ENCODE peak calls at places on chromosomes 12 and 14, in four cellular contexts. M is psoas muscle, Q is left lung, I is prostate gland. G is an unnamed sample.

GRCh38 chr12:49369723-49370145 is 2.5 kb downstream of the SPATS2 start:
- DNase-seq in I (no peak), Q (no peak), M (peak; percentile 34), G (no peak)

GRCh38 chr14:101554991-101555668 is 6.2 kb upstream of the DIO3 start:
- DNase-seq in Q (peak; percentile 61), I (no peak), M (no peak), G (no peak)

GRCh38 chr12:49792976-49793580 is 35.1 kb downstream of the NCKAP5L start:
- DNase-seq in Q (no peak), I (no peak), M (no peak), G (no peak)

GRCh38 chr14:96710060-96710636 is 87.0 kb upstream of the VRK1 start:
- DNase-seq in Q (no peak), M (no peak), I (no peak), G (no peak)

GRCh38 chr12:99436584-99436983 is 211.0 kb upstream of the GARIN6 start:
- DNase-seq in Q (no peak), M (no peak), I (no peak), G (no peak)

GRCh38 chr14:23522643-23523198 is 28.8 kb downstream of the ZFHX2 start:
- DNase-seq in M (no peak), I (no peak), Q (no peak), G (no peak)

GRCh38 chr12:116346222-116346621 is 68.7 kb upstream of the MED13L start:
- DNase-seq in I (no peak), M (no peak), Q (no peak), G (no peak)

GRCh38 chr14:24194186-24194872 is 912 bp downstream of the TM9SF1 start:
- DNase-seq in M (no peak), I (no peak), Q (no peak), G (no peak)

GRCh38 chr14:98724734-98725133 is 547.3 kb downstream of the BCL11B start:
- DNase-seq in M (no peak), Q (no peak), I (no peak), G (no peak)

GRCh38 chr12:95763809-95764253 is 26.7 kb downstream of the NTN4 start:
- DNase-seq in M (peak; percentile 25), I (no peak), Q (no peak), G (no peak)

GRCh38 chr12:133129368-133130037 is 571 bp downstream of the ZNF891 start:
- DNase-seq in M (no peak), Q (peak; percentile 53), I (no peak), G (no peak)

GRCh38 chr14:95156765-95157194 is 549 bp downstream of the DICER1 start:
- DNase-seq in Q (peak; percentile 91), I (peak; percentile 19), M (peak; percentile 45), G (no peak)
- H3K4me1 ChIP-seq in Q (peaks cover 12% of the 10 kb centered on the region), I (peaks cover 3% of the 10 kb centered on the region), M (peaks cover 40% of the 10 kb centered on the region), G (peaks cover 1% of the 10 kb centered on the region)

GRCh38 chr12:21505888-21506287 is 4.3 kb downstream of the GOLT1B start:
- DNase-seq in Q (no peak), I (no peak), M (no peak), G (no peak)

DNA sequence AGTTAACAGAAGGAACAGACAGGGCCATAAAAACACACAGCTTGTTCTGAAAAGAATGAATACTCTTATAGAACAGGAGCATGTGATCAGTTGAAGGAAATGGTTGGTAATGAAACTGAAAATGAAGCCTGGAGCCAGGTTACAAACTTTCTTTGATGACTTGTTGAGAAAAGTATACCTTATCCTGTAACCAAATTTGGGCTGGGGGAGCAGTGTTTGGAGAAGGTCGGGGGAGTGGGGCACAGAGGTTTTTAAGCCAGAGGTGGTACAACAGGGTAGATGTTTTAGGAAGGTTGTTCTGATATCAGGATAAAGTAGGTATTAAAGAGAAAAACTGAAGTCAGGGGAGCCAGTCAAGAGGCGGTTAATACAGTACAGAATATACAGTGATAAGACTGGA is 8.2 kb downstream of the GOLT1B start:
- DNase-seq in M (no peak), I (no peak), Q (no peak), G (no peak)
- H3K27ac ChIP-seq in M (no peak overlapping the region), I (no peak overlapping the region), Q (no peak overlapping the region), G (no peak overlapping the region)

GRCh38 chr14:95494456-95494855 is 22.0 kb downstream of the SYNE3 start:
- DNase-seq in Q (no peak), M (no peak), I (no peak), G (no peak)

GRCh38 chr14:95493503-95493902 is 22.9 kb downstream of the SYNE3 start:
- DNase-seq in I (no peak), Q (peak; percentile 24), M (no peak), G (no peak)

GRCh38 chr14:95495093-95495492 is 21.4 kb downstream of the SYNE3 start:
- DNase-seq in I (no peak), Q (peak; percentile 23), M (no peak), G (no peak)

GRCh38 chr14:95495538-95496025 is 20.9 kb downstream of the SYNE3 start:
- DNase-seq in Q (no peak), I (no peak), M (no peak), G (no peak)

DNA sequence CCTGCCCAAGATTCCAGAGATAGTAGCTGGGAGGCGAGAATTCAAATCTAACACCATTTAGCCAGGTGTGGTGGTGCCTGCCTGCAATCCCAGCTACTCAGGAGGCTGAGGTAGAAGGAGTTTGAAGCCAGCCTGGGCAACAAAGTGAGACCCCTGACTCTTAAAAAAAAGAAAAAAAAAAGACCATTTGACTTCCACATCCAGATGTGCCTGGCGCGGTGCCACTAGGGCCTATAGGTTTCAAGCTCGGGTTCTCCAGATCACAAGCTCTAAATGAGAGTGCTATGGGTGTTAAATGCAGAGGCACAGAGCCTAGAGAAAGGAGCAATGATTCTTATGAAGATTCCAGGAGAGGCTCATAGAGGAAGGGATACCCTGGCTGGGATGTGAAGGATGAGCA is 22.5 kb downstream of the SYNE3 start:
- DNase-seq in M (no peak), Q (peak; percentile 37), I (no peak), G (no peak)
- H3K4me1 ChIP-seq in M (peaks cover 24% of the 10 kb centered on the region), Q (peaks cover 20% of the 10 kb centered on the region), I (peaks cover 6% of the 10 kb centered on the region), G (no peaks in the 10 kb centered on the region)

GRCh38 chr12:3632256-3633240 is 120.4 kb downstream of the CRACR2A start:
- DNase-seq in I (no peak), M (no peak), Q (no peak), G (no peak)

GRCh38 chr12:3634348-3634747 is 118.6 kb downstream of the CRACR2A start:
- DNase-seq in Q (no peak), M (no peak), I (no peak), G (no peak)

GRCh38 chr12:3631272-3631637 is 121.7 kb downstream of the CRACR2A start:
- DNase-seq in M (no peak), I (no peak), Q (no peak), G (no peak)

GRCh38 chr12:3630621-3631271 is 122.2 kb downstream of the CRACR2A start:
- DNase-seq in M (no peak), Q (no peak), I (no peak), G (no peak)

GRCh38 chr12:3633396-3633795 is 119.5 kb downstream of the CRACR2A start:
- DNase-seq in Q (no peak), I (no peak), M (no peak), G (no peak)
- H3K27ac ChIP-seq in Q (no peak overlapping the region), I (no peak overlapping the region), M (no peak overlapping the region), G (no peak overlapping the region)

GRCh38 chr12:87813476-87814234 is 215.5 kb downstream of the C12orf50 start:
- DNase-seq in Q (no peak), I (no peak), M (no peak), G (no peak)

GRCh38 chr12:87814625-87815024 is 214.6 kb downstream of the C12orf50 start:
- DNase-seq in Q (no peak), I (no peak), M (no peak), G (no peak)

GRCh38 chr12:87809916-87810315 is 219.3 kb downstream of the C12orf50 start:
- DNase-seq in I (no peak), Q (no peak), M (no peak), G (no peak)

GRCh38 chr12:87812711-87813110 is 216.5 kb downstream of the C12orf50 start:
- DNase-seq in Q (no peak), I (no peak), M (no peak), G (no peak)

GRCh38 chr12:87812030-87812429 is 217.2 kb downstream of the C12orf50 start:
- DNase-seq in M (no peak), I (no peak), Q (no peak), G (no peak)
- H3K4me1 ChIP-seq in M (no peaks in the 10 kb centered on the region), I (no peaks in the 10 kb centered on the region), Q (no peaks in the 10 kb centered on the region), G (no peaks in the 10 kb centered on the region)

DNA sequence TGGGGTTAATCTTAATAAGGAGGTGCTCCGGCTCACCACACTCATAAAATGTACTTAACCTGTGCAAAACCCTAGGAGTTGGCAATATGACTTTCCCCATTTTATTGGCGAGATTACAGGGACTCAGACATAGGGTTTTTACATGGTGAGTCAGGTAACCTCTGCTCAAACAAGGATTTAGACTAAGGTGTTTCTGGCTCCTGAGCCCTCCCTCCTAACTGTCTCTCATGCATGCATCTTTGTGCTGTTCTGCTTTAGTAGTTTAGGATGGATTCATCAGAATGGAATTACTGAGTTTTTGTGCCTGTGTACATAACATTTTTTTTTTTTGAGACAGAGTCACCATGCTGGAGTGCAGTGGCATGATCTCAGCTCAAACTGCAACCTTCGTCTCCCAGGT is 993.3 kb upstream of the TMEM132C start:
- DNase-seq in I (no peak), Q (no peak), M (no peak), G (no peak)
- H3K27ac ChIP-seq in I (no peak overlapping the region), Q (no peak overlapping the region), M (no peak overlapping the region), G (no peak overlapping the region)

GRCh38 chr14:59296508-59296907 is 108.0 kb downstream of the DAAM1 start:
- DNase-seq in M (no peak), Q (no peak), I (no peak), G (no peak)
- H3K4me1 ChIP-seq in M (no peaks in the 10 kb centered on the region), Q (peaks cover 12% of the 10 kb centered on the region), I (no peaks in the 10 kb centered on the region), G (no peaks in the 10 kb centered on the region)

DNA sequence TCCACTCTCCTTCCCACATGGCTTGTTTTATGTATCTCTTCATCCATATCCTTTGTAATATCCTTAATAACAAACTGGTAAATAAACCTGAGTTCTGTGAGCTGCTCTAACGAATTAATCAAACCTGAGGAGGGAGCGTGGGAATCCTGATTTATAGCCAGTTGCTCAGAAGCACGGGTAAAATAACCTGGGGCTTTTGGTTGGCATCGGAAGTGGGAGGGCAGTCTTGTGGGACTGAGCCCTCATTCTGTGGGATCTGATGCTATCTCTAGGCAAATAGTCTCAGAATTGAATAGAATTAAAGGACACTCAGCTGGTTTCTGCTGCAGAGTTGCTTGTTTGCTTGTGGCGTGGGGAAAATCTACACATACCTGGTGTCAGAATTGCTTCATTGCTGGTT is 17.5 kb upstream of the LDHB start:
- DNase-seq in Q (no peak), M (no peak), I (no peak), G (no peak)
- H3K27ac ChIP-seq in Q (no peak overlapping the region), M (no peak overlapping the region), I (no peak overlapping the region), G (no peak overlapping the region)

DNA sequence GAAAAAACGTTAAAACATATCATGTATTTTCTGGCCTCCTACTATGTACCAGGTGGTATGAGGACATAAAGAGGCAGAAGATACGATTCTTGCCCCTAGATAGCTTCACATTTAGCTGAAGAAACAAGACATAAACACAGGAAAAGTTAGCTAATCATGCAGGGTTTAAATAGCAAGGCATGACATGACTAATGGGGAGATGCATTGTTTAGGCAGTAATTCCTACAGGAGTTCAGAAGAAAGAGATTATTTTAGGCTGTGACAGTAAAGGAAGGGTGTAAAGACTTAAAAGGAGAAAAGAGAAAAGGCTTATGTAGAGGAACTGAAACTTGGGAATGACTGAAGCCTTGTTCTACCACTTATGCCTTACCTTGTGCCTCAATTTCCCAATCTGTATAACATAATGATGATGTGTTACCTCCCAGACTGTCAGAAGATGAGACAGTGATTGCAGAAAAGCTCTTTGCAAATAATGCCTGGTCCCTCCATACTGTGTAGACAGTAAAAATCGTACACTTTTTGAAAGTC is 44.4 kb downstream of the PRKCH start:
- DNase-seq in Q (no peak), I (no peak), M (no peak), G (no peak)
- H3K4me1 ChIP-seq in Q (peaks cover 4% of the 10 kb centered on the region), I (peaks cover 3% of the 10 kb centered on the region), M (peaks cover 16% of the 10 kb centered on the region), G (peaks cover 2% of the 10 kb centered on the region)